ENCODE peak calls at places on chromosomes 5 and 9, in five cellular contexts. X is cardiac fibroblast, L is T-helper 9 cell, O is T-cell, P is foreskin fibroblast. R is an unnamed sample.

GRCh38 chr5:94994465-94994996 is 290.4 kb downstream of the MCTP1 start:
- DNase-seq in X (no peak), L (no peak), O (no peak), P (no peak), R (no peak)

GRCh38 chr5:142680605-142681259 is 5.2 kb downstream of the FGF1 start:
- DNase-seq in X (peak), L (no peak), O (no peak), P (no peak), R (peak)

GRCh38 chr5:170572453-170572852 is 68.6 kb downstream of the KCNIP1 start:
- DNase-seq in X (no peak), L (no peak), O (no peak), P (no peak), R (no peak)

GRCh38 chr5:157575096-157575872 is at the start of gene ADAM19:
- DNase-seq in X (peak), L (no peak), O (no peak), P (no peak), R (peak)

GRCh38 chr5:128842241-128842640 is 123.0 kb upstream of the SLC27A6 start:
- DNase-seq in X (peak), L (no peak), O (no peak), P (no peak), R (no peak)

GRCh38 chr9:36162211-36162610 is 7.0 kb upstream of the CCIN start:
- DNase-seq in X (no peak), L (no peak), O (no peak), P (no peak), R (no peak)

GRCh38 chr9:110802416-110803035 is 133.9 kb downstream of the MUSK start:
- DNase-seq in X (peak), L (no peak), O (no peak), P (peak), R (peak)

GRCh38 chr9:107504585-107505455 is 15.3 kb upstream of the KLF4 start:
- DNase-seq in X (peak), L (no peak), O (no peak), P (peak), R (peak)

GRCh38 chr9:27337833-27338526 is 41.0 kb upstream of the EQTN start:
- DNase-seq in X (no peak), L (no peak), O (no peak), P (no peak), R (no peak)

GRCh38 chr9:90167920-90168319 is 474.7 kb downstream of the DIRAS2 start:
- DNase-seq in X (no peak), L (no peak), O (no peak), P (no peak), R (no peak)

GRCh38 chr9:16425572-16425971 is 444.9 kb downstream of the BNC2 start:
- DNase-seq in X (peak), L (no peak), O (no peak), P (peak), R (peak)

GRCh38 chr5:107864793-107865192 is 194.1 kb upstream of the EFNA5 start:
- DNase-seq in X (peak), L (no peak), O (no peak), P (peak), R (no peak)

R was measured in HFFc6.